ENCODE peak calls at places on chromosomes 6 and 20, in five cellular contexts. P is SK-MEL-5, O is right cardiac atrium, Y is GM12891, E is astrocyte of the cerebellum. R is an unnamed sample.

GRCh38 chr6:111625099-111625416 is 19.4 kb upstream of the TRAF3IP2 start:
- DNase-seq in P (no peak), O (no peak), Y (no peak), E (no peak), R (no peak)

GRCh38 chr20:38208523-38208922 is 43.5 kb upstream of the TGM2 start:
- DNase-seq in P (no peak), O (no peak), Y (no peak), E (no peak), R (no peak)

GRCh38 chr20:15799871-15800270 is 773.4 kb downstream of the KIF16B start:
- DNase-seq in P (peak; percentile 57), O (no peak), Y (no peak), E (peak; percentile 55), R (no peak)

GRCh38 chr6:33854572-33855030 is 50.8 kb upstream of the MLN start:
- DNase-seq in P (no peak), O (no peak), Y (no peak), E (no peak), R (no peak)

GRCh38 chr6:43089874-43090556 is 13.9 kb downstream of the PTK7 start:
- DNase-seq in P (no peak), O (no peak), Y (no peak), E (no peak), R (no peak)

GRCh38 chr6:158686791-158687381 is 37.0 kb downstream of the SYTL3 start:
- DNase-seq in P (no peak), O (no peak), Y (peak; percentile 25), E (no peak), R (no peak)

GRCh38 chr6:14711056-14711703 is 534.7 kb upstream of the JARID2 start:
- DNase-seq in P (peak; percentile 87), O (no peak), Y (no peak), E (no peak), R (peak; percentile 66)

GRCh38 chr20:38187512-38187911 is 22.4 kb upstream of the TGM2 start:
- DNase-seq in P (peak; percentile 64), O (no peak), Y (no peak), E (no peak), R (no peak)

GRCh38 chr6:168968228-168968627 is 285.4 kb downstream of the THBS2 start:
- DNase-seq in P (peak; percentile 54), O (peak; percentile 34), Y (no peak), E (peak; percentile 95), R (peak; percentile 36)

R was measured in NAMALWA.